ENCODE peak calls at places on chromosomes 11 and 22, in five cellular contexts. J is lung, N is GM23338, X is pancreas, O is body of pancreas. A is an unnamed sample.

GRCh38 chr11:134901955-134902707 is 490.1 kb upstream of the B3GAT1 start:
- ATAC-seq in J (no peak), N (no peak), X (no peak), O (no peak), A (no peak)

GRCh38 chr11:73931039-73931645 is 19.7 kb upstream of the DNAJB13 start:
- ATAC-seq in J (no peak), N (peak; percentile 100), X (peak; percentile 55), O (no peak), A (no peak)

GRCh38 chr11:124724854-124725718 is 14.7 kb upstream of the NRGN start:
- ATAC-seq in J (peak; percentile 78), N (peak; percentile 47), X (peak; percentile 48), O (peak; percentile 69), A (no peak)

GRCh38 chr11:78810489-78811090 is 235.9 kb upstream of the NARS2 start:
- ATAC-seq in J (no peak), N (no peak), X (no peak), O (no peak), A (peak; percentile 26)

GRCh38 chr22:22700631-22701030 is 56.2 kb downstream of the GGTLC2 start:
- ATAC-seq in J (no peak), N (no peak), X (no peak), O (no peak), A (no peak)

GRCh38 chr22:24005201-24005600 is at the start of gene GSTT4:
- ATAC-seq in J (no peak), N (no peak), X (peak; percentile 17), O (peak; percentile 15), A (peak; percentile 17)

GRCh38 chr11:57081356-57081755 is 92.6 kb downstream of the OR5AK2 start:
- ATAC-seq in J (no peak), N (no peak), X (no peak), O (no peak), A (no peak)

GRCh38 chr11:73325036-73325981 is 17.2 kb downstream of the ARHGEF17 start:
- ATAC-seq in J (no peak), N (no peak), X (no peak), O (no peak), A (peak; percentile 17)

GRCh38 chr22:37012262-37012904 is 6.9 kb downstream of the TST start:
- ATAC-seq in J (no peak), N (no peak), X (peak; percentile 38), O (peak; percentile 35), A (peak; percentile 30)

GRCh38 chr11:15473954-15474837 is 359.5 kb downstream of the INSC start:
- ATAC-seq in J (no peak), N (no peak), X (no peak), O (no peak), A (no peak)

GRCh38 chr11:31939004-31939403 is 127.9 kb upstream of the PAX6 start:
- ATAC-seq in J (no peak), N (no peak), X (no peak), O (no peak), A (no peak)

GRCh38 chr11:4167758-4168157 is 73.2 kb downstream of the RRM1 start:
- ATAC-seq in J (peak; percentile 19), N (no peak), X (no peak), O (no peak), A (no peak)

GRCh38 chr11:130489027-130489584 is 40.7 kb downstream of the ADAMTS15 start:
- ATAC-seq in J (no peak), N (no peak), X (no peak), O (no peak), A (no peak)

DNA sequence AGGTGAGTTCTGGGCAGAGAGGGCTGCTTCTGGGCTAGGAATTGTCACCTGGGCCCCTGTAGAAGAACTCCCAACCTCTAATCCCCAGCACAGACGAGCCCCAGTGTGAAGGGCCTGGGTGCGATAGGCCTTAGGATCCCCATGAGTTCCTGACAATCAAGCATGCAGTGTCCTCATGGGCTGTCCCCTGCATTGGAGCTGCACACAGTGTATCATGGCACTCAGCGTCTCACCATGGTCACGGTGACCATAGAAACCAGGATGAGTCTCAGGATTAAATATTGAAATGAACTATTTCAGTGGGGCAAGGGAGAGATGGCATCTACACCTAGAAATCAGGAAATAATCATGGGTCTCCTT is 292 bp downstream of the SCGB2A1 start:
- ATAC-seq in J (no peak), N (no peak), X (peak; percentile 23), O (no peak), A (no peak)
- H3K4me3 ChIP-seq in J (no peak overlapping the region), N (no peak overlapping the region), X (no peak overlapping the region), O (no peak overlapping the region), A (no peak overlapping the region)

GRCh38 chr11:21838422-21838821 is 354.5 kb upstream of the ANO5 start:
- ATAC-seq in J (no peak), N (no peak), X (no peak), O (no peak), A (no peak)
- H3K4me3 ChIP-seq in J (no peak overlapping the region), N (no peak overlapping the region), X (no peak overlapping the region), O (no peak overlapping the region), A (no peak overlapping the region)

GRCh38 chr11:95335989-95336388 is 105.0 kb upstream of the SESN3 start:
- ATAC-seq in J (no peak), N (no peak), X (no peak), O (no peak), A (no peak)

GRCh38 chr11:95338430-95338991 is 107.5 kb upstream of the SESN3 start:
- ATAC-seq in J (peak; percentile 61), N (peak; percentile 69), X (peak; percentile 43), O (peak; percentile 46), A (peak; percentile 75)

GRCh38 chr11:95337175-95337957 is 106.4 kb upstream of the SESN3 start:
- ATAC-seq in J (peak; percentile 27), N (peak; percentile 72), X (no peak), O (peak; percentile 40), A (peak; percentile 27)

GRCh38 chr11:95339554-95339953 is 108.6 kb upstream of the SESN3 start:
- ATAC-seq in J (no peak), N (no peak), X (no peak), O (no peak), A (no peak)

DNA sequence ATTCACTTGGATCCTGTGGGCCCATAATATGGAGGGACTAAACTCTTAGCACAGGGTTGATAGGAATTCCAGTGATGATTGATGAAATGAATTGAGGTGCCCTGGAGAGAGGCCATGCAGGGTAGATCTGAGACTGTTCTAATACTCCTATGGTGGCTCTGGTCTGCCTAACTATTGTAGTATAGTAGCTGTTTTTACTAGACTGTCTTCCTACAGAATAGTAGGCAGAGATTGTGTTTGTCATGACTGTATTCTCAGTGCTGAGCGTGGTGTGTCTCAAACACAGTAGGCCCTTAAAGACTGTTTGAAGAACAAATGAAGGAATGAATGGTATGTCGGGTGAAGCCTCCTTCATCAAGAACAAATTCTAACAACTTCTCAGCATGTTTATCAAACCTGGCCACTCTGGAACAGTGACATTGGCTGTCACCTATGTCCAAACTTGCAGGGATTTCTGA is 107.0 kb upstream of the SESN3 start:
- ATAC-seq in J (peak; percentile 63), N (peak; percentile 64), X (no peak), O (peak; percentile 16), A (no peak)
- H3K4me3 ChIP-seq in J (no peak overlapping the region), N (peak overlapping the region; percentile 21), X (no peak overlapping the region), O (no peak overlapping the region), A (peak overlapping the region; percentile 28)

GRCh38 chr11:66418986-66419308 is 1.9 kb upstream of the NPAS4 start:
- ATAC-seq in J (no peak), N (no peak), X (no peak), O (no peak), A (no peak)
- H3K4me3 ChIP-seq in J (no peak overlapping the region), N (peak overlapping the region; percentile 74), X (no peak overlapping the region), O (no peak overlapping the region), A (no peak overlapping the region)

DNA sequence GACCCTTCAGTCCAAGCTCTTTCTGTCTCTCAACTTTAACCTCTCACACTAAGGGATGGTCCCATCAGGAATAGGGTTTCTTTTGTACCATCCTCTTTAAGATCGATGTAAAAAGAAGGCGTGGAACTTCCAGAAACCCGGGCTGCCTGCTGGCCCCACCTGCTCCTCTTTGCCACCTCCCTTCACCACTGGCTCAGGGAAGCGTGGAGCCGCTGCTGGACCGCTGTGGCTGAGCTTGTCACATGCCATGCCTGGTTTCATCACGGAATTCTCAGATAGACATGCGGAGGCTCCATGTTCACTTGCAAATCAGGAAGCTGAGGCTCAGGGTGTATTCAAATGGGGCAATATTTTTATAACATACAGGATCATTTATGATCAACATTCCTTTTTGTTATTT is 399.7 kb downstream of the BRD1 start:
- ATAC-seq in J (no peak), N (no peak), X (no peak), O (no peak), A (no peak)
- H3K4me3 ChIP-seq in J (no peak overlapping the region), N (no peak overlapping the region), X (no peak overlapping the region), O (no peak overlapping the region), A (no peak overlapping the region)

GRCh38 chr11:111909378-111909777 is 2.2 kb downstream of the CRYAB start:
- ATAC-seq in J (no peak), N (no peak), X (no peak), O (no peak), A (no peak)

GRCh38 chr11:111912535-111912934 is at the start of gene HSPB2:
- ATAC-seq in J (no peak), N (peak; percentile 50), X (no peak), O (no peak), A (no peak)

GRCh38 chr11:111908639-111909305 is 2.8 kb downstream of the CRYAB start:
- ATAC-seq in J (no peak), N (no peak), X (no peak), O (no peak), A (no peak)

GRCh38 chr11:111911563-111912401 is at the start of gene CRYAB:
- ATAC-seq in J (peak; percentile 55), N (peak; percentile 75), X (peak; percentile 66), O (peak; percentile 77), A (peak; percentile 92)

DNA sequence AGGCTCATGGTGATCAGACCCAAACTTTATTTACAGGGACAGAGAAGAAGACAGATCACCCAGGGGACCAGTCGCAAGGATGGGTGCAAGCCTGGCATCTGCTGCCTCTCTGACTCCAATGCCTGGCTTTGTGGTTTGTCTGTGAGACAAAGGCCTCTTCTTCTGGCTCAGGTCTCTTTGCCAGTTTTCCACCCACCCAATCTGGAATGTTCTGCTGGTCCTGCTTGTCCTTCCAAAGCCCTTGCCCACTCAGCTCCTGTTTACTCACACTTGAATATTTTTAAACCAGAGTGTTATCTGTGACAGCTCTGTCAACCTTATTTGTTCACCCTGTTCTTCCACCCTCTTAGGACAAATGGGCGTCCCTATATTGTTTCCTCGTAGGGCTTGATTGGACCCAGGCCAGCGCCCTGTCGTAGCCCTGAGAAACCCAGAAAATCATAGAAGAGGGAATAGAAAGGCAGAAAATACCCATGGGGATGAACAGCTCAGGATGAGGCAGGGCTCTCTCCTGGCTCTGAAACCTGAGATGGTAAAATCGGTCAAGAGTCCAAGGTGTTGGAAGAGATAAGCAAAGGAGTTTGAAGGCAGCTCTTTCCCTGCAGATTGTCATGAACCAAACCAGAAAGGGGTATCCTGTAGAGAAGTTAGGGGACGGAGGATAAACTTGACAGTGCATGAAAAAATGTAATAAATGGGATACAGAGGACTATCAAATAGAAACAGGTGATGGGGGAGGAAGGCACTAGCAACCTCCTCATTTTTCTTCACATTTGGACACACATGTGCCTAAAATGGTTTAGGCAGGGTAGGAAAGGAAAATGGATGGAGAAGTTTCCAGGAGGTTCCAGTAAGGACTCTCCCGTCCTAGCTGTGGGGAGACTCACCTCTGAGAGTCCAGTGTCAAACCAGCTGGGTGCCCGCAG is 670 bp downstream of the CRYAB start:
- ATAC-seq in J (no peak), N (no peak), X (peak; percentile 33), O (peak; percentile 11), A (no peak)
- H3K4me3 ChIP-seq in J (no peak overlapping the region), N (no peak overlapping the region), X (no peak overlapping the region), O (no peak overlapping the region), A (peak overlapping the region; percentile 75)

DNA sequence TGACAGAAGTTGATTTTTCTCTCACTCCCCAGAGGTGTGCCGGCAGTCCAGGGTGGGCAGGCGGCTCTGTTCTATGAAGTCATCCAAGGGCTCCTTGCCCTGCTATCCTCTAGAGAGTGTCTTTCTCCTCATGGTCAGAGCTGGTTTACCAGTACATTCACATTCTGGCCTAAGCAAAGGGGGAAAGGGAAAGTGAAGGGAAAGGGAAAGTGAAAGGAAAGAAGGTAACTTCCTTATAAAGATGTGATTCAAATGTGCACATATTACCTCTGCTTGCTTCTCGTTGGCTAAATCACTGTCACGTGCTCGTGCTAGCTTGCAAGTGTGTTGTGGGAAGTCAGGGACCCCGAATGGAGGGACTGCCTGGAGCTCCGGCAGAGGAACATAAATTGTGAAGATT is 2.9 kb upstream of the HTATIP2 start:
- ATAC-seq in J (no peak), N (no peak), X (no peak), O (no peak), A (no peak)
- H3K4me3 ChIP-seq in J (no peak overlapping the region), N (no peak overlapping the region), X (no peak overlapping the region), O (no peak overlapping the region), A (no peak overlapping the region)

A was measured in gastroesophageal sphincter.